ENCODE peak calls at places on chromosomes 3 and 15, in seven cellular contexts. V, A, D, B, S, Q and F are unnamed samples.

GRCh38 chr3:98890181-98890882 is 11.2 kb downstream of the DCBLD2 start:
- DNase-seq in S (no peak), V (peak), A (peak), B (no peak), Q (no peak), D (no peak), F (no peak)

GRCh38 chr15:76460871-76461270 is 124.3 kb downstream of the ISL2 start:
- DNase-seq in B (no peak), Q (no peak), S (no peak), A (no peak), D (no peak), V (peak), F (no peak)

GRCh38 chr15:60859996-60860494 is 369.1 kb downstream of the RORA start:
- DNase-seq in S (no peak), B (no peak), Q (no peak), A (no peak), V (peak), D (no peak), F (peak)

GRCh38 chr3:38583688-38584087 is 65.8 kb downstream of the SCN5A start:
- DNase-seq in Q (peak), S (no peak), B (peak), A (no peak), V (no peak), D (no peak), F (no peak)

GRCh38 chr3:124381565-124382333 is 348.5 kb upstream of the UMPS start:
- DNase-seq in S (no peak), D (no peak), Q (no peak), B (no peak), A (no peak), V (peak), F (no peak)

GRCh38 chr3:126358038-126358815 is 1.0 kb upstream of the KLF15 start:
- DNase-seq in V (no peak), A (peak), B (peak), Q (peak), S (no peak), D (peak), F (peak)

GRCh38 chr3:133885241-133885711 is 10.4 kb downstream of the RAB6B start:
- DNase-seq in V (no peak), Q (peak), A (no peak), S (no peak), D (no peak), B (no peak), F (no peak)

GRCh38 chr15:71118345-71118744 is 3.1 kb downstream of the THSD4 start:
- DNase-seq in B (no peak), Q (no peak), D (no peak), S (no peak), V (no peak), A (no peak), F (no peak)

GRCh38 chr3:49911124-49911420 is 7.4 kb upstream of the MST1R start:
- DNase-seq in V (no peak), B (no peak), S (no peak), D (no peak), Q (no peak), A (no peak), F (no peak)

GRCh38 chr3:170999737-171000242 is 26.7 kb downstream of the SLC2A2 start:
- DNase-seq in D (no peak), S (peak), V (peak), A (peak), Q (no peak), B (no peak), F (peak)

DNA sequence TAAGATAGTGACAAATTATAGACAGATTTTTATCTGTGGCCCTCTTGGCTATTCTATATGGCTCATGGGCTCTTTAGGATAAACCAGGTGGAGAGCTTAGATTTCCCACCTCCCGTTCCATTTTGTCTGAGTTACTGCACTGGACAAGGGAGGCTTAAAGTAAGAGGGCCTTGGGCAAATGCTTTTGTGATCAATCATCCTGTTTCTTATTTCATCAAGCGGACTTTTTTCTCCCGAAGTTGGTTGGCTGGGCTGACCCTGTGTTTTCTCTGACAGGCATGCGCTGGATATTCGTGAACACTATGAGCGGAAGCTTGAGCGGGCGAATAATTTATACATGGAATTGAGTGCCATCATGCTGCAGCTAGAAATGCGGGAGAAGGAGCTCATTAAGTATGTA is 33.4 kb downstream of the TMEM41A start:
- DNase-seq in S (peak), D (no peak), B (no peak), A (no peak), Q (no peak), V (no peak), F (no peak)
- H2AK5ac ChIP-seq in S (no peak), D (no peak), B (no peak), A (no peak), Q (no peak), V (no peak), F (no peak)

DNA sequence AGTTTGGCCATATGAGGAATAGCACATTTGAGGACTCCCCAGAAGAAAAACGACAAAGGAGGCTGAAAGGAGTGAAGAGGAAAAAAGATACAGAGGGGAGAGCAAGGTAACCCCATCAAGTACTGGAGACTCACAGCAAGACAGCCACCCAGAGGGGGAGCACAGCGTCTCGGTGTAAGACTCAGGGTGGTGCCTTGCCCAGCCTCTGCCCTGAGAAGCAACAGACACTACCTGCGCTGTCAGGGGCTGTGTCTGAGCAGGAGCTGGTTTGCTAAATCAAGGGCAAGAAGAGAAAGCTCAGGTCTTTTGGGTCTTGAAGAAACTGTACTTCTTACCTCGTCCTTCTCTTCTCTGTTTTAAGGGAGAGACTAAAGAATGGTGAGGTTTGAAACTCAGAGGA is 27.9 kb downstream of the FBXO45 start:
- DNase-seq in V (no peak), Q (no peak), S (no peak), D (no peak), A (no peak), B (no peak), F (no peak)
- H3K4me2 ChIP-seq in V (no peak), Q (no peak), S (no peak), D (no peak), A (no peak), B (no peak), F (no peak)

DNA sequence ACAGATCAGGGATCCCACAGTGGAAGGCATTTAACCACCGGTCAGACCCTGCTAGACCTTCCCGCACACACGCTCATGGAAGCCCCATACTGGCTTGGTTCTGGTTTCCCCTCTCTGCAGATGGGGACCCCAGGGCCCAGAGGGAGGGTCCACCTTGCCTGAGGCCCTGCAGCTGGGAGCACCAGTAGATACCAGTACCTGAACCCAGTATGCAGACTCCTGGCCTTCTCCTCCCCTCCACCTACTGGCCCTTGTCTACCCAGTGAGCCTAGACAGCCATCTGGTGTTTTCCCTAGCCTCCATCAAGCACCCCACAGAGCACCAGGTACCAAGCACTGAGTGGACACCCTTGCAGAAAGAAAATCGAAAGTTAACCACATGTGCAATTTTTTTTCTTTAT is 65.1 kb downstream of the MEGF11 start:
- DNase-seq in S (no peak), D (no peak), A (no peak), B (peak), Q (no peak), V (no peak), F (no peak)
- H2AK5ac ChIP-seq in S (no peak), D (peak), A (no peak), B (no peak), Q (no peak), V (no peak), F (no peak)

GRCh38 chr15:75451202-75451673 is 252 bp downstream of the SIN3A start:
- DNase-seq in V (no peak), A (no peak), Q (no peak), D (no peak), B (no peak), S (no peak), F (no peak)
- H3K4me2 ChIP-seq in V (peak), A (peak), Q (peak), D (peak), B (peak), S (peak), F (peak)

GRCh38 chr3:67559029-67559605 is 95.3 kb downstream of the SUCLG2 start:
- DNase-seq in D (no peak), B (no peak), Q (no peak), A (no peak), S (no peak), V (no peak), F (no peak)

GRCh38 chr3:67569324-67569723 is 85.1 kb downstream of the SUCLG2 start:
- DNase-seq in Q (no peak), D (no peak), B (no peak), A (no peak), S (no peak), V (no peak), F (no peak)

GRCh38 chr3:67561995-67562394 is 92.4 kb downstream of the SUCLG2 start:
- DNase-seq in V (no peak), A (no peak), D (no peak), S (no peak), B (no peak), Q (no peak), F (peak)

GRCh38 chr3:67564008-67564407 is 90.4 kb downstream of the SUCLG2 start:
- DNase-seq in D (no peak), A (no peak), B (no peak), S (no peak), V (peak), Q (no peak), F (no peak)

GRCh38 chr3:67564973-67565372 is 89.4 kb downstream of the SUCLG2 start:
- DNase-seq in S (no peak), Q (no peak), A (no peak), B (no peak), D (no peak), V (no peak), F (no peak)
- H2AK5ac ChIP-seq in S (no peak), Q (no peak), A (no peak), B (no peak), D (no peak), V (no peak), F (no peak)

GRCh38 chr3:152175576-152175883 is 93.2 kb upstream of the MBNL1 start:
- DNase-seq in A (no peak), V (peak), Q (no peak), S (no peak), D (no peak), B (no peak), F (peak)

GRCh38 chr3:152176241-152176640 is 92.5 kb upstream of the MBNL1 start:
- DNase-seq in B (no peak), D (no peak), V (peak), S (no peak), A (no peak), Q (no peak), F (no peak)

GRCh38 chr3:152176998-152177397 is 91.7 kb upstream of the MBNL1 start:
- DNase-seq in D (no peak), V (no peak), Q (no peak), A (no peak), B (no peak), S (no peak), F (no peak)

GRCh38 chr3:152173627-152174026 is 95.1 kb upstream of the MBNL1 start:
- DNase-seq in D (no peak), A (no peak), S (no peak), V (no peak), Q (no peak), B (no peak), F (no peak)

GRCh38 chr3:152174876-152175575 is 93.7 kb upstream of the MBNL1 start:
- DNase-seq in B (no peak), Q (no peak), D (no peak), A (no peak), S (no peak), V (peak), F (no peak)
- H3K4me2 ChIP-seq in B (no peak), Q (no peak), D (no peak), A (no peak), S (no peak), V (peak), F (no peak)

GRCh38 chr3:81216192-81216591 is 545.3 kb downstream of the GBE1 start:
- DNase-seq in S (no peak), B (no peak), A (no peak), V (peak), D (no peak), Q (no peak), F (no peak)
- H2AK5ac ChIP-seq in S (no peak), B (no peak), A (no peak), V (no peak), D (no peak), Q (no peak), F (no peak)

GRCh38 chr3:43217206-43217605 is 69.1 kb upstream of the SNRK start:
- DNase-seq in Q (no peak), D (no peak), B (no peak), V (no peak), S (no peak), A (no peak), F (no peak)
- H3K4me2 ChIP-seq in Q (no peak), D (no peak), B (no peak), V (no peak), S (no peak), A (no peak), F (no peak)